ENCODE peak calls at places on chromosomes 6 and 20, in ten cellular contexts. N is coronary artery; B is HFF-Myc; Q is AG10803; C is fibroblast of mammary gland; X is CD8-positive, alpha-beta memory T cell; K is H1; V is mucosa of descending colon; U is astrocyte of the spinal cord; E is transverse colon. J is an unnamed sample.

GRCh38 chr6:65259080-65259479 is 447.9 kb downstream of the EYS start:
- DNase-seq in N (no peak), B (no peak), Q (no peak), C (peak), X (no peak), K (no peak), V (no peak), U (peak), E (no peak), J (no peak)

GRCh38 chr6:43883698-43884659 is 114.0 kb downstream of the VEGFA start:
- DNase-seq in N (no peak), B (no peak), Q (no peak), C (no peak), X (no peak), K (no peak), V (no peak), U (no peak), E (no peak), J (no peak)

GRCh38 chr6:55320691-55321086 is 6.6 kb upstream of the GFRAL start:
- DNase-seq in N (no peak), B (no peak), Q (no peak), C (no peak), X (no peak), K (no peak), V (no peak), U (no peak), E (no peak), J (no peak)

GRCh38 chr6:165817148-165817547 is 154.1 kb upstream of the PDE10A start:
- DNase-seq in N (no peak), B (no peak), Q (no peak), C (no peak), X (no peak), K (no peak), V (no peak), U (no peak), E (no peak), J (no peak)

GRCh38 chr6:133788556-133788955 is 100.4 kb upstream of the TCF21 start:
- DNase-seq in N (no peak), B (no peak), Q (no peak), C (no peak), X (no peak), K (no peak), V (no peak), U (no peak), E (no peak), J (peak)

GRCh38 chr20:45450097-45450818 is 19.3 kb upstream of the WFDC2 start:
- DNase-seq in N (no peak), B (peak), Q (peak), C (peak), X (no peak), K (no peak), V (no peak), U (peak), E (peak), J (peak)

GRCh38 chr20:20227013-20227571 is 140.8 kb upstream of the INSM1 start:
- DNase-seq in N (no peak), B (no peak), Q (no peak), C (peak), X (no peak), K (no peak), V (no peak), U (no peak), E (no peak), J (no peak)

GRCh38 chr6:34810936-34811632 is 19.2 kb downstream of the BLTP3A start:
- DNase-seq in N (no peak), B (no peak), Q (no peak), C (no peak), X (no peak), K (no peak), V (no peak), U (no peak), E (peak), J (no peak)

GRCh38 chr6:168037856-168038255 is 40.4 kb downstream of the KIF25 start:
- DNase-seq in N (no peak), B (no peak), Q (no peak), C (no peak), X (no peak), K (no peak), V (peak), U (no peak), E (no peak), J (no peak)

GRCh38 chr6:38943964-38944363 is 104.6 kb upstream of the GLP1R start:
- DNase-seq in N (no peak), B (no peak), Q (no peak), C (no peak), X (no peak), K (no peak), V (no peak), U (no peak), E (no peak), J (no peak)

GRCh38 chr6:30885999-30886896 is 1.9 kb downstream of the DDR1 start:
- DNase-seq in N (no peak), B (no peak), Q (peak), C (peak), X (no peak), K (peak), V (peak), U (peak), E (peak), J (peak)

GRCh38 chr6:30888472-30889137 is 4.3 kb downstream of the DDR1 start:
- DNase-seq in N (no peak), B (no peak), Q (peak), C (peak), X (no peak), K (no peak), V (no peak), U (peak), E (no peak), J (peak)

GRCh38 chr6:30885481-30885998 is 1.2 kb downstream of the DDR1 start:
- DNase-seq in N (no peak), B (no peak), Q (peak), C (no peak), X (no peak), K (no peak), V (peak), U (no peak), E (peak), J (peak)

GRCh38 chr6:30887901-30888300 is 3.6 kb downstream of the DDR1 start:
- DNase-seq in N (no peak), B (no peak), Q (peak), C (no peak), X (no peak), K (no peak), V (no peak), U (no peak), E (no peak), J (no peak)

DNA sequence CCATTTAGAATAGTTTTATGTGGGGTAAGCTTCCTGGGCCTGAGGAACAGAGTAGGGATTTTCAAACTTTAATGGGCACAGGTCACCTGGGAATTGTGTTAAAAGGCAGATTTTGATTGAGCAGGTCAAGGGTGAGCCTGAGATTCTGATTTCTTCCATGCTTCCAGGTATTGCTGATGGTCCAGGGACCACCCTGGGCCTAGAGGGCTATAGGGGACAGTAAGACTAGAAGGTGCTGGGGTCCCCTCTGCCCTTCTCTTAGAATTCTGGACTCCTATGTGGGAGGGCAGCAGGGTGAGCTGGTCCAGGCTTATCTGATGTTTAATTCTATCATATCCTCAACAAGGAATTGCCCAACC is 2.6 kb downstream of the DDR1 start:
- DNase-seq in N (no peak), B (no peak), Q (no peak), C (no peak), X (no peak), K (no peak), V (no peak), U (no peak), E (no peak), J (no peak)
- H3K4me3 ChIP-seq in N (peak), B (no peak), Q (no peak), C (no peak), X (no peak), K (peak), V (no peak), U (no peak), E (no peak), J (no peak)

GRCh38 chr6:170293411-170293844 is 2.5 kb upstream of the DLL1 start:
- DNase-seq in N (no peak), B (no peak), Q (no peak), C (no peak), X (no peak), K (no peak), V (no peak), U (no peak), E (no peak), J (no peak)
- H3K4me3 ChIP-seq in N (peak), B (no peak), Q (peak), C (no peak), X (peak), K (peak), V (no peak), U (no peak), E (no peak), J (peak)

GRCh38 chr6:146857960-146858308 is 259.2 kb downstream of the ADGB start:
- DNase-seq in N (no peak), B (no peak), Q (no peak), C (no peak), X (no peak), K (peak), V (no peak), U (no peak), E (no peak), J (no peak)

GRCh38 chr6:146859206-146859605 is 260.4 kb downstream of the ADGB start:
- DNase-seq in N (no peak), B (no peak), Q (no peak), C (no peak), X (no peak), K (no peak), V (no peak), U (no peak), E (no peak), J (no peak)

GRCh38 chr6:146855889-146856288 is 257.1 kb downstream of the ADGB start:
- DNase-seq in N (no peak), B (no peak), Q (no peak), C (no peak), X (no peak), K (no peak), V (no peak), U (no peak), E (no peak), J (no peak)

GRCh38 chr6:146856296-146856695 is 257.5 kb downstream of the ADGB start:
- DNase-seq in N (no peak), B (no peak), Q (no peak), C (no peak), X (no peak), K (no peak), V (no peak), U (no peak), E (no peak), J (no peak)

DNA sequence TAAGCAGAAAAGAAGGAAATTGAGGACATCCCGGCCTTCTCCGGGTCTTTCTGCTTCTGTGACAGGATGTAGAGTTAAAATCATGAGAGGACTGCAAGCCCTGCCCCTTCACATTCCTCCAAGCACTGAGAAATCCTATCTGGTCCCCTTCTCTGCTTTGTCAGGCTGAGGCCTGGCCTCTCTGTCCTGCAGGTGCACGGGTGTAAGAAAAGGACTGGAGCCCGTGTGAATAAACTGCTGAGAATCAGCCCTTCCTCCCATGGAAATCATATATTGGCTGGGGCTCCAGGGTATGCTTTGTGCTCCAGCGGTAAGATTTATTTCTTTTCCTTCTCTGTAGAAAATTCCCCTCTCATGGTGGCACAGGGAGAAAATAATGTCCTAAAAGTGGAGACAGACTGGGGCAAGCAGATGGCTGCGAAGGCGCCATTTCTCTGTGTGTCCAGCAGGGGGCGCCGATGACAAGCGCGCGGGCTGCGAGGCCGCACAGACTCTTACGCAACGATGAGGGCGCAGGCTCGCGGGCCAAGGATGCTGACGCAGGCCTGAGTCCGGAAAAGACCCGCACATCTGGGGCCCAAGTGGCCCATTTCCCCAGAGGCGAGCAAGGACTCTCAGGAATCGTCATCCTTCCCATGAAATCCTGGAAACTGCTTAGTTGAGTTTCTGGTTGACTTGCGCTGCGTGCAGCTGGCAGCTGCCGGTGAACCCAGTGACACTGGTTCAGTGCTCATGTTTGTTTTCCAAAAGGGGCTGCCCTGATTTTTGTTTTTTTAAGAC is 258.6 kb downstream of the ADGB start:
- DNase-seq in N (peak), B (peak), Q (peak), C (peak), X (peak), K (peak), V (peak), U (peak), E (peak), J (peak)
- H3K4me3 ChIP-seq in N (peak), B (peak), Q (peak), C (peak), X (peak), K (peak), V (no peak), U (peak), E (no peak), J (peak)

DNA sequence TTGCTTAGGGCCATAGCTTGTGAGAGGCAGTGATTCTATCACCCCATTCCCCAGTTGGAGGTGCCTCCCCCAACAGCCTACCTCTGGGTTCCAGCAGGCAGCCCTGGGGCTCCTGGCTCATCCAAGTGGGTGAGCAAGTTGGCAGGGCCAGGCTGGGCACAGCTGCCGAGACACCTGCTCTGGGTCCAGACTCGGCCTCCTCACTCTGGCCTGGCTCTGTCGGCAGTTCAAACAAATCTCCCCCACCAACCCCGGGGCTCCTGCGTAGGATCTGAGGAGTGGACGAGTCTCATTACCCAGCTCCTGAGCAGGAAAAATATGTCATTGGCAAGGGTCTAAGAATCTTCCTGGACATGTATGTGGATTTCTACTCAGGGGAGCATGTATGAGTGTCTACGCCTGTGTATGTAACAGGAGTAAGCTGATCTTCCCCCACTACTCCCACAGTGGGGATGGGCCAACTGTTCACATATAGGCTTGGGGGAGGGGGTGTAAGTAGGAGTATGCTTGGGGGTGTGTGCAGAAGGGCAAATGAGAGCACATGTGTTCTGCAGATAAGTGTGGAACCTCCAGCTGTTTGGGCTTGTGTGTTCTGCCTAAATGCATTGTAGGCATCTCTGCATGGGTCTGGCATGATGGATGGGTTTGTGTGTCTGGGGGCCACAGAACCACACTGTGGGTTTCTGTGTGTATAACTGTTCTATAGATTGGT is 2.0 kb downstream of the ID1 start:
- DNase-seq in N (no peak), B (no peak), Q (peak), C (peak), X (no peak), K (peak), V (peak), U (peak), E (peak), J (peak)
- H3K4me3 ChIP-seq in N (peak), B (peak), Q (peak), C (peak), X (no peak), K (peak), V (peak), U (peak), E (peak), J (peak)

DNA sequence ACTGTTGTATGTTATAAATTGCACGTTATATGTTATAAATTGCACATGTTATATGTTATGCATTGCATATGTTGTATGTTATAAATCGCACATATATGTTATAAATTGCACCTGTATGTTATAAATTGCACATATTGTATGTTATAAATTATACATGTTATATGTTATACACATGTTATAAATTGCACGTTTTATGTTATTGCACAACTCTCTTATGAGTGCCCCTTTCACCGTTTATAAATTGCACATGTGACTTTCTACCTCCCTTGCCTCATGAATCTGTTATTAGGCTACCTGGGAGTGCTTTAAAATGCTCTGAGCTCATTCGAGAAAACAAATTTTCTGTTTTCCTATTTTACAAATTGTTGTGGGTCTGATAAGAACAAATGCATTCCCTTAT is 84.1 kb downstream of the RNF182 start:
- DNase-seq in N (no peak), B (no peak), Q (no peak), C (no peak), X (no peak), K (no peak), V (no peak), U (no peak), E (no peak), J (no peak)
- H3K4me3 ChIP-seq in N (no peak), B (no peak), Q (no peak), C (no peak), X (no peak), K (no peak), V (no peak), U (no peak), E (no peak), J (no peak)

DNA sequence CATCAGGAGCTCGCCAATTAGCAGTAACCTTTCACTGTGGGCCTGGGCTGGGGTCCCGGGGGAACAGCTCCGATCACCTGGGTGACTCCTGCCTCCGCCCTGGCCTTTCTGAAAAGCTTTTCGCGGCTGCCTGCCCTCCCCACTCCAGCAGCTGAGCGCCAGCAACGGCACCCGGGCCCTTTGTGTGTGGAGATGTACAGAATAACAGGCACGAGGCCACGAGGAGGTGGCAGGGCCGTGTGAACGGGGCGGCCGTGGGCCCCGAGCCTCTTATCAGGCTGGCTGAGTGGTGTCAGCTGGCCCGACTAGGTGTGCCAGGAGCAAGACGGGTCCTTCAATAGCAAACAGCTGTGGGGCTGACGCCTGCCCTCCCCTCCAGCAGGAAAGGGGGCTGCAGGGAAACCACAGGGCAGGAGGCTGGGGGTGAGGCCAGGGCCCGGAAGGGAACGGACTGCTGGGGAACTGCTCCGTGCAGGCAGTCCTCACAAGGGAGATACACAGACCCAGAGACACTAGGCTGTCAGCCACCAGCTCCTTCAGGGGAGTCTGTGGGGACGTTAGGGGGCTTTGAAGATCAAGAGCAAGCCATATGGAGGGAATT is 56.7 kb downstream of the NOL4L start:
- DNase-seq in N (no peak), B (no peak), Q (no peak), C (no peak), X (no peak), K (no peak), V (no peak), U (no peak), E (no peak), J (no peak)
- H3K4me3 ChIP-seq in N (no peak), B (no peak), Q (no peak), C (no peak), X (no peak), K (no peak), V (no peak), U (no peak), E (no peak), J (no peak)

GRCh38 chr20:21719592-21720214 is 14.2 kb downstream of the PAX1 start:
- DNase-seq in N (no peak), B (peak), Q (peak), C (peak), X (no peak), K (peak), V (no peak), U (peak), E (peak), J (peak)
- H3K4me3 ChIP-seq in N (no peak), B (no peak), Q (no peak), C (no peak), X (no peak), K (no peak), V (no peak), U (no peak), E (no peak), J (no peak)

GRCh38 chr6:72813807-72814596 is 192.1 kb downstream of the KCNQ5 start:
- DNase-seq in N (no peak), B (no peak), Q (no peak), C (no peak), X (no peak), K (no peak), V (no peak), U (no peak), E (no peak), J (no peak)
- H3K4me3 ChIP-seq in N (no peak), B (no peak), Q (no peak), C (no peak), X (no peak), K (no peak), V (no peak), U (no peak), E (no peak), J (no peak)

DNA sequence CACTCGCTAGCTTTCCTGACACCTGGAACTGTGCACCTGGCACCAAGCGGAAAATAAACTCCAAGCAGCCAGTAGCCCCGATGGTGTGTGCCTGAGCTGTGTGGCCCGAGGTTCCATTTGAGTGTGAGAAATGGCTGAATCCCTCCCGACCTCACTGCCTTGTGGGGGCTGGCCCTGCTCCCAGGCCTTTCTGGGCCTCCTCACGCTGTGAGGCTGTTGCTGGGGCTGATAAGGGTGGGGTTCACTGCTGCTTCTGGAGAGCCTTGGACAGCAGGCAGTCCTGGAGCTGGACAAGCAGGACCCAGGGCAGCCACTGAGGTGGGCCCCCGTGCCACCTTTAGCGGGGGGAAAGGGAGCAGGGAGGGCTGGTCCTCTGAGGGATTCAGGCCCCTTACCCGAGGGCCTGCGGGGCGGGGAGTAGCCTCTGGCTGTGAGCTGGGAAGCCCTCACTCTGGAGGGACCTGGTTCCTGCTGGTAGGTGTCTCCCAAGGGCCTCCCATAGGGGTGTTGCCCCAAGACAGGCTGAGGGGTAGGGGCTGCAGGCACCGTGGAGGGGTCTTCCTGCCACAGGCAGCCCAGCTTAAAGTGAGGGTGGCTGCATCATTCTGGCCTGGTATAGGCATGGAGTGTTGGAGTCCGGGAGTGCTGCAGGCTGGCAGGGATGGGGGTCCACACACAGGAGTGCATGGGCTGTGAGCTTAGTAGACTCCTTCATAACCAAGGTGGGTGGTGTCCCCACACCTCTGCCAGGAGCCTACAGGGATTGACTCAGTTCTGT is 1.7 kb downstream of the PPDPF start:
- DNase-seq in N (no peak), B (no peak), Q (no peak), C (no peak), X (no peak), K (peak), V (peak), U (no peak), E (no peak), J (no peak)
- H3K4me3 ChIP-seq in N (peak), B (peak), Q (peak), C (peak), X (no peak), K (no peak), V (no peak), U (peak), E (peak), J (peak)